ENCODE peak calls at places on chromosome 9, in four cellular contexts. U is astrocyte, B is fibroblast of lung, P is HCT116. W is an unnamed sample.

GRCh38 chr9:111961011-111961410 is 64.4 kb downstream of the UGCG start:
- DNase-seq in U (peak; percentile 73), B (peak; percentile 37), P (no peak), W (no peak)

GRCh38 chr9:272251-273213 is 57.9 kb downstream of the DOCK8 start:
- DNase-seq in U (no peak), B (no peak), P (no peak), W (no peak)

GRCh38 chr9:109640232-109641078 is 139.5 kb upstream of the PALM2AKAP2 start:
- DNase-seq in U (peak; percentile 39), B (peak; percentile 39), P (no peak), W (peak; percentile 72)

GRCh38 chr9:136644593-136645342 is 17.9 kb upstream of the EGFL7 start:
- DNase-seq in U (no peak), B (peak; percentile 64), P (peak; percentile 42), W (peak; percentile 72)

GRCh38 chr9:114495992-114496391 is 9.3 kb downstream of the WHRN start:
- DNase-seq in U (no peak), B (no peak), P (no peak), W (no peak)

GRCh38 chr9:84101892-84102632 is 121.5 kb downstream of the RMI1 start:
- DNase-seq in U (no peak), B (no peak), P (no peak), W (no peak)

GRCh38 chr9:8961186-8961666 is 1161.6 kb upstream of the DMAC1 start:
- DNase-seq in U (no peak), B (peak; percentile 33), P (no peak), W (no peak)

GRCh38 chr9:34642679-34643078 is 3.8 kb upstream of the GALT start:
- DNase-seq in U (no peak), B (no peak), P (no peak), W (no peak)

GRCh38 chr9:86341007-86341491 is 13.2 kb downstream of the TUT7 start:
- DNase-seq in U (peak; percentile 41), B (peak; percentile 28), P (no peak), W (peak; percentile 49)

GRCh38 chr9:35907732-35908483 is 1.4 kb upstream of the SPAAR start:
- DNase-seq in U (peak; percentile 90), B (peak; percentile 96), P (peak; percentile 32), W (peak; percentile 86)

GRCh38 chr9:8863064-8863463 is 1063.5 kb upstream of the DMAC1 start:
- DNase-seq in U (no peak), B (no peak), P (no peak), W (no peak)

GRCh38 chr9:35114113-35114847 is 1.4 kb downstream of the ATOSB start:
- DNase-seq in U (peak; percentile 96), B (peak; percentile 94), P (peak; percentile 51), W (peak; percentile 99)

GRCh38 chr9:94870793-94871558 is 144.5 kb downstream of the AOPEP start:
- DNase-seq in U (peak; percentile 90), B (no peak), P (no peak), W (no peak)

GRCh38 chr9:113910036-113910639 is 34.0 kb downstream of the ZNF618 start:
- DNase-seq in U (no peak), B (no peak), P (no peak), W (no peak)

GRCh38 chr9:29685531-29685930 is 2112.2 kb upstream of the C9orf72 start:
- DNase-seq in U (no peak), B (no peak), P (no peak), W (no peak)

GRCh38 chr9:119500072-119500771 is 131.0 kb upstream of the BRINP1 start:
- DNase-seq in U (no peak), B (no peak), P (no peak), W (no peak)

GRCh38 chr9:128635266-128636023 is 21.2 kb downstream of the DYNC2I2 start:
- DNase-seq in U (peak; percentile 89), B (peak; percentile 94), P (peak; percentile 94), W (peak; percentile 98)

GRCh38 chr9:12790026-12790425 is 15.2 kb downstream of the LURAP1L start:
- DNase-seq in U (peak; percentile 37), B (no peak), P (no peak), W (peak; percentile 31)

GRCh38 chr9:110330484-110331115 is 7.1 kb downstream of the TXNDC8 start:
- DNase-seq in U (peak; percentile 38), B (peak; percentile 55), P (no peak), W (peak; percentile 13)

GRCh38 chr9:96217756-96218693 is 84.0 kb downstream of the HSD17B3 start:
- DNase-seq in U (peak; percentile 29), B (peak; percentile 73), P (no peak), W (peak; percentile 84)

GRCh38 chr9:93510041-93510440 is 56.7 kb upstream of the FAM120AOS start:
- DNase-seq in U (no peak), B (no peak), P (no peak), W (no peak)

GRCh38 chr9:19998823-19999455 is 210.1 kb upstream of the SLC24A2 start:
- DNase-seq in U (peak; percentile 44), B (no peak), P (no peak), W (no peak)

GRCh38 chr9:35727676-35728040 is 4.3 kb downstream of the TLN1 start:
- DNase-seq in U (no peak), B (no peak), P (no peak), W (no peak)

GRCh38 chr9:121650220-121651013 is 1.0 kb upstream of the DAB2IP start:
- DNase-seq in U (peak; percentile 38), B (peak; percentile 55), P (no peak), W (peak; percentile 76)

GRCh38 chr9:136308262-136309053 is 4.6 kb upstream of the CCDC187 start:
- DNase-seq in U (no peak), B (no peak), P (no peak), W (no peak)

DNA sequence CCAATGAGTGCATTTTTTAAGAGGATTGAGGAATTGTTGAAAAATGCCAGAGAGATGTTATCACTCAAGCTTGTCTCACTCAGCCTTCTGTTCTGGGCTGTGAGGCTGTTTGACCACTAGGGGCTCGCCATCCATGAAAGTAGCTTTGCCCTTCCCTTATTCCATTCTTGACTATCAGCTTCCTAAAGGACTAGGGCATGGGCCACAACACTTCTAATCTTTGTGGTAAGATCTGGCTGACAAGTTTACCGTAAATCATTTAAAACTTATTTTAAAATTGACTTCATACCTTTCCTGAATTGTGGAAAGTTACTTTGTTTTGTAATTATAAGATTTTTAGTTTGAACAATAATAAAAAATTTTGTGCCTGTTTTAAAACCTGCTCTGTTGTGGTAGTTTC is 49.5 kb downstream of the TJP2 start:
- DNase-seq in U (peak; percentile 68), B (peak; percentile 57), P (peak; percentile 28), W (peak; percentile 81)
- H3K4me3 ChIP-seq in U (no peak overlapping the region), B (no peak overlapping the region), P (no peak overlapping the region), W (no peak overlapping the region)

DNA sequence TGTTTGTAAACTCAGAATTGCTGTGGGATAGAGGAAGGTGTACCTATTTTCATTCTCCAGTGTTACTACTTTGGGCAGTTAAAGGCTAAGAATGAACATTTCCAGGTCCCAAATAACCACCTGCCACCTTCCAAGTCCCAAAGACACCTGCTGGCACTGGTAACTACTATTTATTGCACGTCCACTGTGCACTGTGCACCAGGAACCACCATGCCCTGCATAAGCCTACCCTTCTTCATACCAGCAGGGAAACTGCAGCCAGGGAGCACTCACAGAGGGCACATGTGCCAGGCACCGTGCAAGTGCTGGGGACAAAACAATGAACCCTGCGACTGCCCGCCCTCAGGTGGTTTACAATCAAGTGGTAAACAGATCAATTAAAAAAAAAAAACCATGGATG is 34.9 kb downstream of the RAPGEF1 start:
- DNase-seq in U (no peak), B (no peak), P (no peak), W (no peak)
- H3K9ac ChIP-seq in U (no peak overlapping the region), B (no peak overlapping the region), P (no peak overlapping the region), W (peak overlapping the region; percentile 49)

GRCh38 chr9:124259273-124260078 is 1.7 kb downstream of the NEK6 start:
- DNase-seq in U (peak; percentile 90), B (peak; percentile 91), P (peak; percentile 54), W (peak; percentile 93)
- H3K4me3 ChIP-seq in U (peak overlapping the region; percentile 90), B (peak overlapping the region; percentile 44), P (peak overlapping the region; percentile 66), W (peak overlapping the region; percentile 94)

DNA sequence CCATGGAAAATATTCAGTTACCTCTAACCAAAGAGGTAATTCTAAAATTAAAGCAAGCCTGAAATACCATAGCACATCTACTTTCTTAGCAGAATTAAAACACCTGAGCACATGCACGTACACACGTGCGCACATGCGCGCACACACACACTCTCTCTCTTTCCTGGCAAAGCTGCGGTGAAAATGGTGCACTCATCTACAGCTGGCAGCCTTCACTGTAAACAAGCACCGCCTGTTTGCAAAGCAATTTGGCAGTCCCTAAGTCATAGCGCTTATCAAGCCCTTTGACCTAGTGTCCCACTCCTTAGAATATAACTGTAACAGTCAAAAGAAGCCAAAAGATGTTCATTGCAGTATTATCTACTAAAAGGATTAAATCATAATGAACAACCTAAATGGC is 278.7 kb downstream of the DENND1A start:
- DNase-seq in U (no peak), B (no peak), P (no peak), W (no peak)
- H3K9ac ChIP-seq in U (no peak overlapping the region), B (no peak overlapping the region), P (no peak overlapping the region), W (no peak overlapping the region)

GRCh38 chr9:134385873-134386370 is 59.7 kb downstream of the RXRA start:
- DNase-seq in U (no peak), B (no peak), P (no peak), W (no peak)
- H3K4me3 ChIP-seq in U (no peak overlapping the region), B (no peak overlapping the region), P (no peak overlapping the region), W (no peak overlapping the region)

W was measured in adipocyte.